ENCODE peak calls at places on chromosomes 3 and 15, in ten cellular contexts. Q, P, H, L, S, F, O, R, U and E are unnamed samples.

GRCh38 chr15:77418341-77419049 is 1.4 kb downstream of the PEAK1 start:
- DNase-seq in S (no peak), R (no peak), H (no peak), L (no peak), Q (peak; percentile 9), O (no peak), U (peak; percentile 63), F (no peak), P (peak; percentile 49), E (no peak)

GRCh38 chr3:63724987-63725386 is 72.5 kb downstream of the SNTN start:
- DNase-seq in F (no peak), R (no peak), U (no peak), H (no peak), Q (no peak), S (no peak), O (no peak), P (peak; percentile 87), L (no peak), E (no peak)

GRCh38 chr15:89587955-89588354 is 12.7 kb downstream of the TICRR start:
- DNase-seq in R (no peak), O (no peak), S (no peak), Q (no peak), U (peak; percentile 15), P (peak; percentile 78), H (no peak), F (no peak), L (no peak), E (no peak)

GRCh38 chr15:76335851-76336253 is 721 bp upstream of the ISL2 start:
- DNase-seq in U (no peak), H (no peak), L (no peak), O (no peak), P (no peak), R (no peak), F (no peak), S (no peak), Q (peak; percentile 66), E (no peak)

GRCh38 chr3:59580499-59580898 is 530.7 kb upstream of the CFAP20DC start:
- DNase-seq in Q (no peak), F (no peak), S (no peak), U (no peak), O (no peak), H (no peak), P (no peak), L (no peak), R (no peak), E (no peak)

GRCh38 chr3:30924763-30925162 is 30.3 kb upstream of the GADL1 start:
- DNase-seq in F (no peak), H (no peak), P (peak; percentile 31), O (no peak), S (no peak), Q (no peak), R (no peak), U (no peak), L (no peak), E (no peak)

GRCh38 chr3:141280086-141280485 is 48.5 kb downstream of the PXYLP1 start:
- DNase-seq in L (no peak), R (no peak), F (peak; percentile 20), S (peak; percentile 54), P (peak; percentile 26), O (no peak), Q (no peak), U (no peak), H (no peak), E (no peak)

GRCh38 chr15:52434885-52435284 is 93.8 kb downstream of the MYO5A start:
- DNase-seq in U (no peak), R (no peak), S (no peak), L (no peak), P (no peak), O (no peak), F (no peak), Q (no peak), H (no peak), E (no peak)

GRCh38 chr3:139005356-139005993 is 593 bp downstream of the PRR23A start:
- DNase-seq in U (no peak), Q (no peak), F (no peak), L (no peak), H (no peak), R (no peak), O (no peak), P (no peak), S (no peak), E (no peak)

GRCh38 chr3:52083556-52084087 is 27.3 kb upstream of the DUSP7 start:
- DNase-seq in O (no peak), R (no peak), S (no peak), U (no peak), H (no peak), Q (no peak), F (no peak), P (no peak), L (no peak), E (no peak)

GRCh38 chr3:52085883-52086282 is 29.5 kb upstream of the DUSP7 start:
- DNase-seq in R (no peak), S (no peak), F (no peak), U (no peak), O (no peak), P (no peak), L (no peak), Q (peak; percentile 72), H (no peak), E (no peak)

GRCh38 chr3:52082951-52083350 is 26.6 kb upstream of the DUSP7 start:
- DNase-seq in Q (no peak), S (no peak), F (no peak), O (no peak), H (no peak), P (no peak), L (no peak), U (no peak), R (no peak), E (no peak)

GRCh38 chr3:52084954-52085730 is 28.8 kb upstream of the DUSP7 start:
- DNase-seq in O (no peak), L (no peak), R (no peak), F (no peak), P (no peak), Q (no peak), H (no peak), S (no peak), U (no peak), E (no peak)

DNA sequence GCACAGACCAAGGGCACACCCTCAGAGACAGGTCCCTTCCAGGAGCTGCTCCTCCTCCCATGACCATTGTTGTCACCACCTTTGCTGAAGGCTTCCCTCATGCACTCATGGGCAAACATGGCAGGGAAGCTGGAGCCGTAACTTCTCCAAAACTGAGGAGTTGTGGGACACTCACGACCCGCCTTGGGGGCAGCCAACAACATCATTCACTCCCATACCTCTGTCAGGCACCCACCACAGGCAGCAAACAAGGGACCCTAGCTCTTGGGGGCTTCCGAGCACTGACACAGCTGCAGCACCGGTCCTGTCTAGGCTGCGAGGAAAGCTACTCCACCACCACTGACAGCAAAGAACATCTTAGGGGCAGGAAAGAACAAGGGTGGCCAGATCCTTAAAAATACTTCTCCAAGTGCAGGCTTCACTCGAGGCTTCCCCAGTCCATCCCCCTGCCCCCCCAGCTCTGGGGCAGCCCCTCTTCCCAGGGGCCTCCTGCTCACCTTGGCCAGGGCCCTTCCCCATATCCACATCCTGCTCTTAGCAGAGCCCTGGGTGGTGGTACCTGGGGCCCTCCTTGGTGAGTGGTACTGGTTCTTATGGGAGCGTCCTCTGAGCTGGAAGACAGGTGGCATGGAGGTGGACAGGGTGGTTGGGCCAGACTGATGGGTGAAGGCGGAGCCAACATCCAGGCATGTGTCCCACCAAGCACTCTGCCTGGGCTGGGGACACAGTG is 28.0 kb upstream of the DUSP7 start:
- DNase-seq in R (no peak), Q (no peak), O (no peak), H (no peak), S (no peak), F (no peak), U (no peak), L (no peak), P (no peak), E (no peak)
- TF ChIP-seq POLR2A in R (no peak), Q (no peak), O (no peak), H (no peak), S (no peak), F (no peak), U (no peak), L (no peak), P (no peak), E (no peak)

DNA sequence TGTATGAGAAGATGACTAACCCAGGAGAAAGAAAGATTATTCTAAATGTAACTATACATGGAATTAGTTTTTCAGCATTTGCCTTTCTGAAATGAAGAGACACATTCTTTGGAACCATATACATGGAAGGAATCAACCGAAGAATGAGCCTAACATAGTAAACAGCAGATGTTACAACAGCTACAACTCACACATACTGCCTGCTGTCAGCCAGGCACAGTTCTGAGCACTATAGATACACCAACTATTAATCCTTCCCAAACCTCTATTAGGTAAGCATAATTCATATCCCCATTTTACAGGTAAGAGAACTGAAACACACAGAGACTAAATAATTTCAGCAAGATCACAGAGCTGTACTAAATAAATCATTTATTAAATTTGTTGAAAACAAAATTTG is 840.0 kb downstream of the ROBO1 start:
- DNase-seq in O (no peak), S (no peak), U (no peak), F (no peak), Q (no peak), P (no peak), H (no peak), L (no peak), R (no peak), E (no peak)
- TF ChIP-seq CTCF in O (no peak), S (no peak), U (no peak), F (no peak), Q (no peak), P (no peak), H (no peak), L (no peak), R (no peak), E (no peak)

DNA sequence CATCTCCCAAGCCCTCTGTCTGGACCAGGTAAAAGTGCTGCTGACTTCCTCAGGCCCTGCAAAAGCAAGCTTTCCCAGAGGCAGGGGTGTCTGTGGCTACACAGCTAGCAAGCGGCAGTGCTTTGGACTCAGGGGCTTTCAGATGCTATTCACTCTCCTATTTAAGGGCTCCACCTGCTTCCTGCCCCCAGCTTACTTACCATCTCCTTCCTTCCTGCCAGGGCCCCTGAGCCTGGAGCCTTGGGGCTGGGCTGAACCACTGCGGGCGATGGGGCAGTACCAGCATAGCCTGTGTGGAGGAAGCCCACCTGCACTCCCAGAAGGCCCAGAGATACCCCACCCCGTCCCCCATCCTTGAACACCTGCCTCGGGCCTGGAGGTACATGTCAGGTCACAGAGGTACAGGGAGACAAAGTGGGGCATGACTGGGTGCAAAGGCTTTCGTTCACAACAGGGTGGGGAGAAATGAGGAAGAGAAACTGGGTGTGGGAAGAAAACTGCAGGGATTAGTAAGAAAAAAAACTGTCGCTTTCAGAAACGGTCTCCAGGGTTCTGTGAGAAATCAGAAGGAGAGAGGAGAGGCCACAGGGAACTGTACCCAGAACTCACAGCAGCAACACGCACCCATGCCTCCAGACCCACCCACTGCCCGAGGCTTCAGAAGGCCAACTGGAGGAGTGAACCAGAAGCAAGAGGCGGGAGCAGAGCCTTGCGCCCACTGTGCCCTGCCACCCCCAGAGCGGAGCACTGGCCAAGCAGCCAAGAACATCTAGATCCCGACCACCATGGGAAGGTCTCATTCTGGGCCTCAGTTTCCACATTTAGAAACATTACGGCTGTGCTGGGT is 49.5 kb downstream of the CCDC12 start:
- DNase-seq in Q (peak; percentile 92), F (no peak), R (no peak), L (peak; percentile 60), O (peak; percentile 25), S (no peak), P (no peak), H (no peak), U (peak; percentile 45), E (peak; percentile 61)
- TF ChIP-seq POLR2A in Q (no peak), F (no peak), R (no peak), L (no peak), O (no peak), S (no peak), P (no peak), H (no peak), U (no peak), E (no peak)

GRCh38 chr15:58839485-58839884 is 68.4 kb downstream of the MINDY2 start:
- DNase-seq in Q (peak; percentile 31), U (no peak), R (no peak), S (no peak), F (no peak), O (no peak), P (peak; percentile 4), H (no peak), L (no peak), E (no peak)
- TF ChIP-seq CTCF in Q (peak; percentile 11), U (no peak), R (no peak), S (no peak), F (no peak), O (no peak), P (peak; percentile 10), H (peak; percentile 24), L (no peak), E (no peak)